ENCODE peak calls at places on chromosomes 3 and 15, in four cellular contexts. D, Q, G and M are unnamed samples.

GRCh38 chr3:135217730-135218129 is 422.7 kb downstream of the EPHB1 start:
- DNase-seq in G (no peak), D (no peak), Q (no peak), M (no peak)

GRCh38 chr3:105040026-105040622 is 326.6 kb upstream of the ALCAM start:
- DNase-seq in Q (no peak), G (no peak), D (no peak), M (no peak)

GRCh38 chr15:33150993-33151392 is 43.5 kb downstream of the FMN1 start:
- DNase-seq in D (no peak), G (no peak), Q (no peak), M (no peak)

GRCh38 chr15:74845208-74845568 is 2.2 kb upstream of the ULK3 start:
- DNase-seq in Q (no peak), G (no peak), D (no peak), M (no peak)

GRCh38 chr3:182485306-182485705 is 308.0 kb upstream of the ATP11B start:
- DNase-seq in Q (no peak), G (no peak), D (no peak), M (no peak)

GRCh38 chr15:96225642-96226259 is 104.7 kb upstream of the NR2F2 start:
- DNase-seq in D (no peak), Q (no peak), G (no peak), M (no peak)

GRCh38 chr3:127672429-127673190 is at the start of gene ABTB1:
- DNase-seq in D (peak), Q (peak), G (peak), M (peak)

GRCh38 chr15:90762109-90762508 is 45.0 kb downstream of the BLM start:
- DNase-seq in Q (no peak), D (peak), G (peak), M (no peak)

GRCh38 chr3:142929109-142929508 is 34.4 kb downstream of the PAQR9 start:
- DNase-seq in Q (no peak), D (peak), G (peak), M (peak)

GRCh38 chr15:29622637-29623036 is 199.6 kb downstream of the TJP1 start:
- DNase-seq in G (no peak), Q (no peak), D (no peak), M (no peak)

GRCh38 chr3:113794526-113794925 is 44.1 kb upstream of the GRAMD1C start:
- DNase-seq in Q (no peak), D (no peak), G (no peak), M (no peak)

GRCh38 chr15:94097567-94097966 is 133.8 kb upstream of the MCTP2 start:
- DNase-seq in D (no peak), Q (no peak), G (no peak), M (no peak)

GRCh38 chr3:139343895-139344856 is at the start of gene MRPS22:
- DNase-seq in G (peak), Q (peak), D (peak), M (peak)

GRCh38 chr3:122021811-122022401 is at the start of gene ILDR1:
- DNase-seq in G (no peak), D (peak), Q (no peak), M (peak)

GRCh38 chr15:89498574-89498906 is 2.2 kb upstream of the RHCG start:
- DNase-seq in D (no peak), Q (no peak), G (no peak), M (no peak)

GRCh38 chr15:99845009-99845408 is 111.8 kb upstream of the LYSMD4 start:
- DNase-seq in D (no peak), Q (no peak), G (no peak), M (no peak)

GRCh38 chr3:154598166-154598565 is 168.2 kb upstream of the GPR149 start:
- DNase-seq in G (no peak), Q (no peak), D (no peak), M (no peak)

GRCh38 chr15:25543156-25543555 is 104.3 kb upstream of the UBE3A start:
- DNase-seq in Q (no peak), D (no peak), G (peak), M (no peak)

GRCh38 chr3:140898340-140899180 is 43.1 kb upstream of the SLC25A36 start:
- DNase-seq in Q (no peak), G (no peak), D (no peak), M (peak)

GRCh38 chr3:78762121-78762520 is 1005.7 kb downstream of the ROBO1 start:
- DNase-seq in Q (no peak), D (no peak), G (no peak), M (no peak)

GRCh38 chr3:98513136-98513535 is 9.6 kb downstream of the CLDND1 start:
- DNase-seq in D (no peak), G (no peak), Q (no peak), M (no peak)

GRCh38 chr3:129840707-129841360 is 52.7 kb downstream of the TMCC1 start:
- DNase-seq in G (no peak), D (no peak), Q (no peak), M (no peak)

GRCh38 chr15:58229297-58229768 is 91.2 kb downstream of the AQP9 start:
- DNase-seq in Q (no peak), D (no peak), G (no peak), M (no peak)

GRCh38 chr3:12308517-12308916 is 19.6 kb downstream of the PPARG start:
- DNase-seq in D (no peak), G (no peak), Q (no peak), M (no peak)

GRCh38 chr15:64897345-64897985 is 14.2 kb upstream of the ANKDD1A start:
- DNase-seq in D (no peak), G (peak), Q (no peak), M (no peak)

GRCh38 chr3:148077318-148077923 is 620.3 kb upstream of the AGTR1 start:
- DNase-seq in G (no peak), D (no peak), Q (no peak), M (no peak)
- TF ChIP-seq CTCF in G (peak), D (no peak), Q (no peak), M (peak)

GRCh38 chr3:184189421-184189820 is 3.4 kb downstream of the ABCF3 start:
- DNase-seq in D (no peak), G (no peak), Q (no peak), M (no peak)
- TF ChIP-seq CTCF in D (no peak), G (no peak), Q (no peak), M (no peak)

GRCh38 chr3:184164648-184165330 is 9.6 kb downstream of the DVL3 start:
- DNase-seq in Q (no peak), G (no peak), D (no peak), M (no peak)
- TF ChIP-seq CTCF in Q (no peak), G (no peak), D (no peak), M (no peak)

DNA sequence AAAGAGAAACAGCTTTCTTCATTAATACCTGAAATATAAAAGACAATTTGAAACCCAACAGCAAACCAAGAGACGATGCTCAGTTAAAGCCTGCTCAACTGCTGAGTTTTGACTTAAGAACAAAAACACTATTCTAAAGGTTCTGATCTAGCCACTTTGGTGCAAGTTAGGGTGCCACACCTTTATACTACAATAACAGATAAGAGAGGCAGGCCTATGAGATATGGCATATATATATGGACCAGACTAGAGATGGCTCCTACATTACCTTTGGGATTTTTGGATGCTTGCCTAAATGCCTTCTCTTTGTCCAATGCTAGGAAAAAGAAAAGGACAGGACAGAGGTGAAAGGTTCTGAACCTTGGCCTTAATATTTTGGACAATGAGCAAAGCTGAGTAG is 68.6 kb downstream of the INO80 start:
- DNase-seq in Q (no peak), G (no peak), D (no peak), M (no peak)
- TF ChIP-seq CTCF in Q (no peak), G (no peak), D (no peak), M (no peak)